ENCODE peak calls at places on chromosomes 2 and 18, in ten cellular contexts. T is cardiac muscle cell; Q is left ventricle myocardium inferior; I is right atrium auricular region; W is NCI-H345; D is G401; A is Caki2; F is CD4-positive, CD25-positive, alpha-beta regulatory T cell; L is mucosa of gallbladder; K is suprapubic skin. H is an unnamed sample.

GRCh38 chr2:118913805-118914645 is 28.0 kb upstream of the MARCO start:
- DNase-seq in T (no peak), D (no peak), K (no peak), W (no peak), A (peak), L (no peak), I (no peak), F (no peak), Q (no peak), H (peak)

GRCh38 chr2:172278642-172279041 is 148.7 kb upstream of the ITGA6 start:
- DNase-seq in D (no peak), I (no peak), K (no peak), Q (no peak), F (no peak), W (no peak), L (no peak), A (no peak), T (no peak), H (no peak)

GRCh38 chr18:47263197-47263827 is 11.9 kb upstream of the SKOR2 start:
- DNase-seq in Q (no peak), F (no peak), A (no peak), D (no peak), K (no peak), I (no peak), L (no peak), T (no peak), W (no peak), H (no peak)

GRCh38 chr18:12376034-12376717 is 851 bp downstream of the AFG3L2 start:
- DNase-seq in K (peak), Q (peak), D (peak), I (peak), A (peak), F (no peak), T (peak), W (peak), L (no peak), H (no peak)

GRCh38 chr18:79302120-79302519 is 93.6 kb upstream of the NFATC1 start:
- DNase-seq in T (no peak), A (no peak), Q (no peak), F (no peak), W (no peak), K (no peak), I (no peak), L (no peak), D (no peak), H (no peak)

GRCh38 chr18:77304263-77304662 is 54.6 kb downstream of the GALR1 start:
- DNase-seq in Q (no peak), F (no peak), K (no peak), I (no peak), L (no peak), A (no peak), W (no peak), D (no peak), T (no peak), H (no peak)

GRCh38 chr2:105470979-105471378 is 72.1 kb upstream of the FHL2 start:
- DNase-seq in L (no peak), A (no peak), D (peak), F (no peak), Q (no peak), W (no peak), I (peak), T (no peak), K (no peak), H (no peak)

GRCh38 chr2:26946841-26947784 is 23.3 kb upstream of the MAPRE3 start:
- DNase-seq in A (peak), L (no peak), F (no peak), T (peak), W (no peak), Q (peak), D (no peak), I (no peak), K (no peak), H (no peak)

GRCh38 chr18:63152791-63153190 is 166.8 kb downstream of the BCL2 start:
- DNase-seq in W (peak), I (no peak), A (no peak), L (no peak), T (no peak), D (no peak), Q (no peak), K (no peak), F (peak), H (no peak)

GRCh38 chr18:69935319-69936190 is 12.1 kb downstream of the CD226 start:
- DNase-seq in A (no peak), K (no peak), L (peak), W (no peak), I (no peak), F (peak), D (no peak), T (peak), Q (no peak), H (no peak)

GRCh38 chr2:120299024-120299423 is 46.4 kb downstream of the RALB start:
- DNase-seq in K (no peak), F (no peak), A (no peak), L (no peak), W (no peak), Q (no peak), I (no peak), T (no peak), D (no peak), H (no peak)

GRCh38 chr2:127431408-127432023 is 13.3 kb downstream of the PROC start:
- DNase-seq in A (no peak), Q (no peak), K (no peak), W (no peak), I (peak), T (no peak), F (no peak), D (no peak), L (no peak), H (no peak)

GRCh38 chr2:172113617-172114016 is 10.9 kb upstream of the DLX2 start:
- DNase-seq in K (no peak), D (peak), F (no peak), W (no peak), T (no peak), I (no peak), L (no peak), Q (no peak), A (peak), H (no peak)

GRCh38 chr2:174493549-174494331 is 6.9 kb upstream of the GPR155 start:
- DNase-seq in L (no peak), K (no peak), F (peak), I (no peak), Q (no peak), W (no peak), D (no peak), A (no peak), T (no peak), H (no peak)

GRCh38 chr2:524442-524841 is 152.8 kb downstream of the TMEM18 start:
- DNase-seq in T (no peak), F (no peak), Q (no peak), W (no peak), K (no peak), A (peak), L (no peak), I (no peak), D (no peak), H (peak)

GRCh38 chr2:109481196-109481555 is 132.6 kb downstream of the SEPTIN10 start:
- DNase-seq in L (no peak), F (no peak), A (no peak), I (no peak), K (no peak), W (no peak), Q (no peak), T (no peak), D (no peak), H (no peak)

GRCh38 chr18:61850756-61851155 is 42.1 kb downstream of the RNF152 start:
- DNase-seq in D (no peak), I (no peak), Q (no peak), W (no peak), F (no peak), L (no peak), A (no peak), T (no peak), K (no peak), H (no peak)

GRCh38 chr2:238841542-238842181 is 6.2 kb upstream of the TWIST2 start:
- DNase-seq in W (no peak), I (no peak), T (no peak), A (no peak), L (no peak), K (no peak), D (no peak), F (no peak), Q (no peak), H (no peak)

GRCh38 chr2:239181074-239181581 is 219.7 kb downstream of the HDAC4 start:
- DNase-seq in K (peak), Q (peak), L (no peak), A (no peak), W (peak), D (no peak), F (no peak), T (no peak), I (no peak), H (no peak)

GRCh38 chr2:101187131-101187530 is 35.9 kb upstream of the TBC1D8 start:
- DNase-seq in L (no peak), I (no peak), Q (no peak), K (no peak), A (no peak), W (no peak), F (no peak), D (no peak), T (no peak), H (no peak)

GRCh38 chr2:241774419-241775222 is 2.0 kb upstream of the GAL3ST2 start:
- DNase-seq in D (no peak), K (no peak), L (peak), A (no peak), I (peak), Q (no peak), W (peak), F (no peak), T (no peak), H (no peak)

GRCh38 chr2:241904011-241904718 is 34.6 kb downstream of the RTP5 start:
- DNase-seq in Q (no peak), W (no peak), L (no peak), T (no peak), F (no peak), I (no peak), D (no peak), K (peak), A (no peak), H (no peak)

GRCh38 chr18:63883617-63884016 is 3.9 kb upstream of the SERPINB2 start:
- DNase-seq in W (no peak), D (no peak), K (no peak), A (no peak), T (no peak), F (no peak), L (no peak), Q (no peak), I (no peak), H (no peak)

GRCh38 chr2:36578343-36579296 is 19.3 kb downstream of the FEZ2 start:
- DNase-seq in W (no peak), I (no peak), L (no peak), Q (no peak), D (no peak), A (no peak), K (no peak), F (peak), T (no peak), H (no peak)

GRCh38 chr2:219718066-219718465 is 90.6 kb downstream of the SLC4A3 start:
- DNase-seq in L (no peak), A (no peak), T (no peak), D (no peak), K (no peak), W (no peak), Q (no peak), F (no peak), I (no peak), H (no peak)

GRCh38 chr2:172998547-172998946 is 77.1 kb upstream of the MAP3K20 start:
- DNase-seq in F (no peak), Q (no peak), D (no peak), K (no peak), W (no peak), A (no peak), L (no peak), I (no peak), T (no peak), H (no peak)

GRCh38 chr18:77044866-77045664 is 87.5 kb downstream of the MBP start:
- DNase-seq in T (no peak), A (no peak), L (no peak), F (no peak), K (no peak), I (no peak), D (no peak), W (no peak), Q (no peak), H (no peak)

GRCh38 chr18:45839415-45840395 is 14.2 kb downstream of the SIGLEC15 start:
- DNase-seq in L (peak), Q (no peak), A (peak), W (peak), F (peak), I (no peak), D (no peak), T (peak), K (no peak), H (no peak)

GRCh38 chr2:235728401-235729181 is 234.7 kb downstream of the AGAP1 start:
- DNase-seq in K (no peak), T (no peak), L (no peak), Q (peak), I (no peak), D (no peak), W (no peak), A (no peak), F (no peak), H (no peak)

GRCh38 chr18:28458751-28459150 is 281.8 kb upstream of the CDH2 start:
- DNase-seq in I (no peak), F (no peak), L (no peak), D (no peak), T (no peak), K (no peak), A (no peak), W (no peak), Q (no peak), H (no peak)

GRCh38 chr2:30766666-30767065 is 40.6 kb downstream of the CAPN13 start:
- DNase-seq in F (no peak), L (no peak), T (no peak), A (no peak), W (no peak), D (no peak), K (no peak), Q (no peak), I (no peak), H (no peak)

GRCh38 chr2:210000464-210001324 is 1.7 kb upstream of the RPE start:
- DNase-seq in D (no peak), K (no peak), T (no peak), F (no peak), I (no peak), Q (no peak), A (no peak), W (no peak), L (no peak), H (no peak)